ENCODE peak calls at places on chromosome 4, in eight cellular contexts. R, D, F, S, L, O, U and N are unnamed samples.

GRCh38 chr4:15162465-15163283 is 160.4 kb downstream of the CPEB2 start:
- DNase-seq in R (peak), U (no peak), L (no peak), F (no peak), O (peak), S (no peak), D (no peak), N (no peak)

GRCh38 chr4:27011401-27011800 is 150.8 kb downstream of the STIM2 start:
- DNase-seq in O (no peak), S (no peak), D (no peak), F (no peak), R (no peak), L (no peak), U (no peak), N (no peak)

GRCh38 chr4:93184093-93184492 is 644.5 kb upstream of the ATOH1 start:
- DNase-seq in R (no peak), S (no peak), U (no peak), O (peak), L (no peak), F (no peak), D (no peak), N (no peak)

GRCh38 chr4:53644607-53645006 is 53.3 kb upstream of the LNX1 start:
- DNase-seq in U (no peak), D (no peak), R (no peak), O (no peak), S (no peak), L (no peak), F (no peak), N (no peak)

GRCh38 chr4:186666252-186666651 is 57.4 kb downstream of the FAT1 start:
- DNase-seq in R (no peak), S (no peak), L (no peak), D (no peak), F (no peak), U (no peak), O (no peak), N (no peak)

GRCh38 chr4:163758032-163758431 is 263.5 kb downstream of the TMA16 start:
- DNase-seq in D (no peak), R (no peak), U (no peak), S (no peak), F (no peak), O (no peak), L (no peak), N (no peak)

GRCh38 chr4:168264903-168265302 is 53.6 kb downstream of the DDX60 start:
- DNase-seq in U (no peak), R (no peak), F (no peak), O (peak), D (no peak), L (no peak), S (no peak), N (no peak)

GRCh38 chr4:90080116-90080515 is 47.1 kb upstream of the CCSER1 start:
- DNase-seq in U (no peak), L (no peak), O (no peak), D (no peak), S (no peak), R (no peak), F (no peak), N (no peak)

GRCh38 chr4:5084911-5085475 is 33.7 kb downstream of the STK32B start:
- DNase-seq in F (peak), S (no peak), R (no peak), U (no peak), L (no peak), O (no peak), D (peak), N (no peak)

GRCh38 chr4:36038521-36038920 is 205.8 kb downstream of the ARAP2 start:
- DNase-seq in O (no peak), D (no peak), U (no peak), R (no peak), S (no peak), F (no peak), L (no peak), N (no peak)

GRCh38 chr4:147312376-147313046 is 168.4 kb upstream of the EDNRA start:
- DNase-seq in U (no peak), O (peak), L (no peak), F (peak), S (no peak), D (no peak), R (no peak), N (no peak)

GRCh38 chr4:1712216-1713002 is at the start of gene SLBP:
- DNase-seq in S (peak), L (peak), D (peak), R (peak), O (peak), U (peak), F (peak), N (peak)

GRCh38 chr4:158459085-158459820 is 62.4 kb upstream of the RXFP1 start:
- DNase-seq in F (no peak), R (no peak), O (no peak), L (no peak), S (no peak), D (no peak), U (no peak), N (no peak)

GRCh38 chr4:168337550-168337940 is 19.0 kb upstream of the DDX60 start:
- DNase-seq in D (peak), U (no peak), F (peak), R (no peak), S (no peak), L (no peak), O (peak), N (no peak)

GRCh38 chr4:186931519-186931918 is 207.9 kb upstream of the FAT1 start:
- DNase-seq in R (no peak), S (no peak), D (no peak), F (peak), L (no peak), U (no peak), O (no peak), N (no peak)

GRCh38 chr4:43271946-43272345 is 379.4 kb downstream of the GRXCR1 start:
- DNase-seq in O (no peak), R (no peak), U (no peak), F (no peak), L (no peak), S (no peak), D (no peak), N (no peak)

GRCh38 chr4:24642941-24643628 is 58.7 kb upstream of the DHX15 start:
- DNase-seq in S (no peak), D (peak), F (peak), O (no peak), U (no peak), R (peak), L (no peak), N (no peak)

GRCh38 chr4:108029731-108030130 is 40.0 kb downstream of the HADH start:
- DNase-seq in D (peak), O (no peak), S (no peak), R (no peak), F (peak), U (no peak), L (no peak), N (no peak)

GRCh38 chr4:165873298-165874071 is 448 bp downstream of the TLL1 start:
- DNase-seq in F (peak), D (no peak), L (peak), S (no peak), R (peak), O (peak), U (peak), N (no peak)

GRCh38 chr4:1371151-1371830 is 24.3 kb downstream of the UVSSA start:
- DNase-seq in U (no peak), F (no peak), O (no peak), R (no peak), D (no peak), L (no peak), S (no peak), N (no peak)

DNA sequence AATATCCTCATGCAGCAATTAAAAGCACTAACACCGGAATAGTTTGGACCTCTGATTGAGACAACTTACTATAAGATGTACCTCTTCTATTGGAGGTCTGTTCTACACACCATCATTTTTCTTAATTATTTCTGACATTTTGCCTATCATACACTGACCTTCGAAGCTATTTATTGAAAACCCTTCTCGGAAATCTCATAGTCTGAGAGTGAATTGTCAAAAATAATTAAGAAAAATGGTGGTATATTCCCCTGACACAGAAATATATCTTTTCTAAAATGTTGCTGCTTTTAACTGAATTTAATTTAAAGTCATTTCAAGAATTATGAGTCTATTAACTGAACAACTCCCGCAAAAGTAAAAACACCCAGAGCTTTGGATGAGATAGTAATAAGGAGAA is 485.1 kb downstream of the IL15 start:
- DNase-seq in S (no peak), D (no peak), F (no peak), U (no peak), O (no peak), R (no peak), L (no peak), N (no peak)
- H3K27ac ChIP-seq in S (no peak), D (no peak), F (no peak), U (no peak), O (no peak), R (no peak), L (no peak), N (no peak)

GRCh38 chr4:139146926-139147547 is 30.0 kb downstream of the ELF2 start:
- DNase-seq in U (no peak), S (no peak), R (no peak), O (no peak), D (no peak), F (peak), L (no peak), N (no peak)

GRCh38 chr4:139144161-139144859 is 32.7 kb downstream of the ELF2 start:
- DNase-seq in D (peak), F (peak), O (peak), S (no peak), U (no peak), L (peak), R (no peak), N (no peak)

GRCh38 chr4:139142980-139143379 is 34.0 kb downstream of the ELF2 start:
- DNase-seq in R (no peak), D (no peak), S (no peak), L (no peak), F (no peak), U (no peak), O (no peak), N (no peak)

GRCh38 chr4:139144911-139145551 is 32.0 kb downstream of the ELF2 start:
- DNase-seq in S (no peak), O (no peak), R (no peak), L (no peak), D (no peak), U (no peak), F (no peak), N (no peak)

DNA sequence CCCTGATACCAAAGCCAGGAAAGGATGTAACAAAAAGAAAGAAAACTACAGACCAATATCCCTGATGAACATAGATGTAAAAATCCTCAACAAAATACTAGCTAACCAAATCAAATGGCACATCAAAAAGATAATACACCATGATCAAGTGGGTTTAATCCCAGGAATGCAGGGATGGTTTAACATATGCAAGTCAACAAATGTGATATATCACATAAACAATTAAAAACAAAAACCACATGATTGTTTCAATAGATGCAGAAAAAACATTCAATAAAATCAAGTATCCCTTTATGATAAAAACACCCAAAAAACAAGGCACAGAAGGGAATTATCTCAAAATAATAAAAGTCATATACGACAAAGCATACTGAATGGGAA is 31.5 kb downstream of the ELF2 start:
- DNase-seq in D (no peak), R (no peak), L (no peak), F (no peak), U (no peak), S (no peak), O (no peak), N (no peak)
- H3K27ac ChIP-seq in D (no peak), R (no peak), L (no peak), F (no peak), U (no peak), S (no peak), O (no peak), N (no peak)

GRCh38 chr4:128819082-128819742 is 9.7 kb downstream of the JADE1 start:
- DNase-seq in S (no peak), L (no peak), O (no peak), R (no peak), F (no peak), U (no peak), D (no peak), N (no peak)
- H3K27ac ChIP-seq in S (no peak), L (no peak), O (no peak), R (no peak), F (no peak), U (no peak), D (no peak), N (no peak)

GRCh38 chr4:37976513-37976912 is 16.3 kb downstream of the PTTG2 start:
- DNase-seq in O (no peak), S (no peak), D (no peak), R (peak), L (no peak), U (no peak), F (no peak), N (no peak)

GRCh38 chr4:37977471-37978452 is 17.6 kb downstream of the PTTG2 start:
- DNase-seq in S (peak), L (peak), O (peak), D (peak), U (peak), F (peak), R (peak), N (peak)

GRCh38 chr4:37973481-37973880 is 13.3 kb downstream of the PTTG2 start:
- DNase-seq in O (no peak), U (no peak), S (no peak), R (no peak), D (no peak), F (no peak), L (no peak), N (no peak)

GRCh38 chr4:37978509-37978908 is 18.3 kb downstream of the PTTG2 start:
- DNase-seq in O (no peak), D (no peak), R (no peak), F (no peak), L (no peak), S (no peak), U (no peak), N (no peak)

DNA sequence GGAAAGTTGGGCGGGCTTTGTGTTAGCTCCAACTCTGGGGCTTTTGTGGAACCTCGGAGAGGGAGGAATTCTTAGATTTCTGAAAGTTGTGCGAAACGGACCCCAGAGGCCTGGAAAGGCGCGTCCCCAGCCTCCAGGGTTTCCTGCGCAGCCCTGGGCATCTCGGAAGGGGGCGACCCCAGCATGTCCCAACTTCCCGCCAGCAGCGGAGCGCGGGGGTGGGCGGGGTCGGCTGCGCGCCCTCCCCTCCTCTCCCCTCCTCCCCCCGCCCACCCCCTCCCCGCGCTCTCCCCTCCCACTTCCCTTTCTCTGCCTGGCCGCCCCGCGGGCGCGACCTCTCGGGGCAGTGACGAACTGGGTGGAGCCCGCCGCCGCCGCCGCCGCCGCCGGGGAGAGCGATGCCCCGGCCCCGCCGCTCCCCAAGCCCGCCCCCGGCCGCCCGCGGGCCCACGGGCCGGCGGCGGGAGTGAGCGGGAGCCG is 16.8 kb downstream of the PTTG2 start:
- DNase-seq in D (no peak), O (peak), R (peak), F (peak), S (peak), L (peak), U (peak), N (peak)
- H3K27ac ChIP-seq in D (peak), O (peak), R (peak), F (peak), S (peak), L (peak), U (peak), N (peak)

GRCh38 chr4:154081391-154081790 is 292.5 kb upstream of the SFRP2 start:
- DNase-seq in O (no peak), U (no peak), S (no peak), L (no peak), F (no peak), R (no peak), D (no peak), N (no peak)
- H3K27ac ChIP-seq in O (no peak), U (no peak), S (no peak), L (no peak), F (no peak), R (no peak), D (no peak), N (no peak)

DNA sequence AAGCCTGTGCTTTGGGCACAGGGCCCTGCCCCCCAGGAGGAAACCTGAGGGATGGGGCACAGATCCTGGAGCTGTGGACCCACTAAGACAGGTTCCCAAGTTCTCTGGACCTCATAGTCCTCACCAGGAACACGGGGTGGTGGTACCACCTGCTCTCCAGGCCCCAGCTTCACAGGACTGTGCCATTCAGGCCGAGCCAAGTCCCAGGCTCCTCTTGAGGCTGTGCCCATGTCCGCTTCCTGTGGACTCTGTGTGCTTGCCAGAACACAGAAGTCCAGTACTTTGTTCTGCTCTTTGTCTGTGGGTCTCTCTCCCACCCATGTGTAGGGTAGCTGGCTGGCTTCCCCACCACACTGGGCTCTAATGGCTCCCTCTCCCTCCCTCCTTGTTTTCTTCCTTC is 104.5 kb upstream of the PSAPL1 start:
- DNase-seq in D (no peak), U (no peak), O (no peak), R (no peak), S (no peak), L (no peak), F (no peak), N (no peak)
- H3K27ac ChIP-seq in D (no peak), U (no peak), O (no peak), R (peak), S (no peak), L (no peak), F (no peak), N (no peak)

GRCh38 chr4:151004222-151004621 is 10.9 kb downstream of the LRBA start:
- DNase-seq in L (no peak), S (no peak), D (peak), U (no peak), O (no peak), R (no peak), F (peak), N (no peak)
- H3K27ac ChIP-seq in L (no peak), S (no peak), D (no peak), U (no peak), O (no peak), R (no peak), F (no peak), N (no peak)

DNA sequence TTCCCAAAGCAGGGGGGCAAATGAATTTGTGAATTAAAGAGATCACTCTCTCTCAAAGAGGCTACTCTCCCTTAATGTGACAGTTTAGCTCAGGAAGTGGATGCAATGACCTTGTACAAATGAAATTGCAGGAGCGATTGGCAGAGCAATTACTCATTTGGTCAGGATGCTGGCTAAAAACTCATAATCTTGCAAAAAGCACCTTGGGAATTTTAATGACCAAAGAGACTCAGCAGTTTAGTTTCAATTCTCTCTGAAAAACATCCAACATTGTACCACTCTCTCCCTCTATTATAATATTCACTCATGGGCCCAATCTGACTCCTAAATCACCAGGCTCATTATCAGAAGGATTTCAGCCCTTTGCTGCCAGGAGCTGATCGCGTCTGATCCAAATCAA is 26.1 kb downstream of the PDGFC start:
- DNase-seq in L (no peak), O (no peak), D (no peak), F (peak), U (no peak), R (no peak), S (no peak), N (no peak)
- H3K27ac ChIP-seq in L (peak), O (no peak), D (peak), F (peak), U (no peak), R (no peak), S (no peak), N (peak)

GRCh38 chr4:74391890-74392478 is 27.0 kb downstream of the EREG start:
- DNase-seq in L (no peak), D (peak), F (no peak), U (no peak), R (no peak), O (no peak), S (no peak), N (no peak)

GRCh38 chr4:74391346-74391745 is 26.4 kb downstream of the EREG start:
- DNase-seq in D (no peak), R (no peak), F (no peak), S (no peak), O (no peak), U (no peak), L (no peak), N (no peak)

GRCh38 chr4:74397748-74398426 is 32.9 kb downstream of the EREG start:
- DNase-seq in U (no peak), S (no peak), R (no peak), D (no peak), F (no peak), L (no peak), O (no peak), N (no peak)

GRCh38 chr4:74394476-74395136 is 29.7 kb downstream of the EREG start:
- DNase-seq in R (no peak), O (no peak), S (no peak), L (no peak), D (peak), F (peak), U (no peak), N (no peak)

DNA sequence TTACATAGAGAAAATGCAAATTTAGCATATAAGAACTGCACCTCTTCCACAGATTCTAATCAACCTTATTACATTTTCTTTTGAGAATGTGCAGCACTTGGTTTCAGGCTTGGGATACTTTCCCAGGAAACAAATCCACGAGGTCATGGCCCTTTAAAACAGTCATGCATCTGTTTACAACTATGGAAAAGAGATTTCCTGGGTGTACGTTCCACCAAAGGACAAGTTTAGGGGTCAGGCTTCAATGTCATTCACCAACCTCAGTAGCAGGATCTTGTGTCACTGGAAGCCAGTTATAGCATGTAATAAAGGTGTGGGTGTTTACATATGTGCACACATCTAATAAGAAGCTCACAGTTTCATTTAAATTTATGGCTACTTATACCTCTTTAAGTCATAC is 30.7 kb downstream of the EREG start:
- DNase-seq in D (peak), R (no peak), S (no peak), L (no peak), O (no peak), U (no peak), F (peak), N (no peak)
- H3K27ac ChIP-seq in D (peak), R (no peak), S (no peak), L (no peak), O (no peak), U (no peak), F (no peak), N (no peak)

DNA sequence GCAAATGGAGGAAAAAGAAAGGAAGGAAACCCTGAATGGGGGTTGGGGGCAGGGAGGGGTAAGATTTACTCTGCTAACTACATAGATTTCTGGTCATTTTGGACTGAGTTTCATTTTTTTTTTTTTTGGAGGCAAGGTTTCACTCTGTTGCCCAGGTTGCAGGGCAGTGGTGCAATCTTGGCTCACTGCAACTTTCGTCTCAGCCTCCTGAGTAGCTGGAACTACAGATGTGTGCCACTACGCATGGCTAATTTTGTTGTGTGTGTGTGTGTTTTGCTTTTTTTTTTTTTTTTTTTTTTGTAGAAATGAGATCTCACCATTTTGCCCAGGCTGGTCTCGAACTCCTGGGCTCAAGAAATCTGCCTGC is 223.5 kb downstream of the APBB2 start:
- DNase-seq in U (no peak), R (no peak), L (no peak), F (no peak), S (no peak), D (peak), O (no peak), N (no peak)
- H3K27ac ChIP-seq in U (no peak), R (no peak), L (no peak), F (peak), S (no peak), D (peak), O (no peak), N (no peak)